ENCODE peak calls at places on chromosomes 7 and 10, in four cellular contexts. One of them, this sample, is unnamed.

GRCh38 chr10:103241262-103242011 is 4.2 kb upstream of the RPEL1 start:
- DNase-seq in dorsolateral prefrontal cortex: peak; percentile 27
- DNase-seq in stimulated activated CD4-positive, alpha-beta T cell treated with anti-CD3 and anti-CD28 coated beads, Interleukin-2, amount 100 ng/mL, for 4 hours: no peak
- DNase-seq in nephron progenitor cell: no peak
- DNase-seq in this sample: no peak

GRCh38 chr10:14556285-14556956 is 218.3 kb downstream of the FAM107B start:
- DNase-seq in stimulated activated CD4-positive, alpha-beta T cell treated with anti-CD3 and anti-CD28 coated beads, Interleukin-2, amount 100 ng/mL, for 4 hours: no peak
- DNase-seq in nephron progenitor cell: no peak
- DNase-seq in dorsolateral prefrontal cortex: no peak
- DNase-seq in this sample: no peak

GRCh38 chr10:35639651-35640311 is 2.3 kb downstream of the FZD8 start:
- DNase-seq in nephron progenitor cell: peak; percentile 58
- DNase-seq in dorsolateral prefrontal cortex: no peak
- DNase-seq in stimulated activated CD4-positive, alpha-beta T cell treated with anti-CD3 and anti-CD28 coated beads, Interleukin-2, amount 100 ng/mL, for 4 hours: no peak
- DNase-seq in this sample: no peak

GRCh38 chr7:50610521-50611277 is 45.5 kb upstream of the DDC start:
- DNase-seq in nephron progenitor cell: no peak
- DNase-seq in dorsolateral prefrontal cortex: no peak
- DNase-seq in stimulated activated CD4-positive, alpha-beta T cell treated with anti-CD3 and anti-CD28 coated beads, Interleukin-2, amount 100 ng/mL, for 4 hours: peak; percentile 41
- DNase-seq in this sample: no peak

GRCh38 chr10:22453948-22454347 is 108.7 kb downstream of the SPAG6 start:
- DNase-seq in nephron progenitor cell: no peak
- DNase-seq in stimulated activated CD4-positive, alpha-beta T cell treated with anti-CD3 and anti-CD28 coated beads, Interleukin-2, amount 100 ng/mL, for 4 hours: no peak
- DNase-seq in dorsolateral prefrontal cortex: no peak
- DNase-seq in this sample: no peak

GRCh38 chr7:133003052-133003910 is 78.6 kb downstream of the CHCHD3 start:
- DNase-seq in dorsolateral prefrontal cortex: no peak
- DNase-seq in nephron progenitor cell: no peak
- DNase-seq in stimulated activated CD4-positive, alpha-beta T cell treated with anti-CD3 and anti-CD28 coated beads, Interleukin-2, amount 100 ng/mL, for 4 hours: no peak
- DNase-seq in this sample: no peak

GRCh38 chr10:95651346-95652115 is 5.0 kb downstream of the ALDH18A1 start:
- DNase-seq in stimulated activated CD4-positive, alpha-beta T cell treated with anti-CD3 and anti-CD28 coated beads, Interleukin-2, amount 100 ng/mL, for 4 hours: no peak
- DNase-seq in dorsolateral prefrontal cortex: no peak
- DNase-seq in nephron progenitor cell: no peak
- DNase-seq in this sample: no peak

GRCh38 chr7:121755818-121756501 is 117.0 kb upstream of the PTPRZ1 start:
- DNase-seq in dorsolateral prefrontal cortex: no peak
- DNase-seq in stimulated activated CD4-positive, alpha-beta T cell treated with anti-CD3 and anti-CD28 coated beads, Interleukin-2, amount 100 ng/mL, for 4 hours: no peak
- DNase-seq in nephron progenitor cell: no peak
- DNase-seq in this sample: no peak

GRCh38 chr10:23461557-23461956 is 22.7 kb downstream of the OTUD1 start:
- DNase-seq in nephron progenitor cell: no peak
- DNase-seq in dorsolateral prefrontal cortex: no peak
- DNase-seq in stimulated activated CD4-positive, alpha-beta T cell treated with anti-CD3 and anti-CD28 coated beads, Interleukin-2, amount 100 ng/mL, for 4 hours: no peak
- DNase-seq in this sample: no peak

GRCh38 chr10:34908472-34908871 is 93.4 kb upstream of the PARD3 start:
- DNase-seq in dorsolateral prefrontal cortex: peak; percentile 11
- DNase-seq in stimulated activated CD4-positive, alpha-beta T cell treated with anti-CD3 and anti-CD28 coated beads, Interleukin-2, amount 100 ng/mL, for 4 hours: no peak
- DNase-seq in nephron progenitor cell: no peak
- DNase-seq in this sample: peak; percentile 12

GRCh38 chr10:28180654-28181053 is 122.2 kb downstream of the MPP7 start:
- DNase-seq in nephron progenitor cell: no peak
- DNase-seq in dorsolateral prefrontal cortex: no peak
- DNase-seq in stimulated activated CD4-positive, alpha-beta T cell treated with anti-CD3 and anti-CD28 coated beads, Interleukin-2, amount 100 ng/mL, for 4 hours: peak; percentile 23
- DNase-seq in this sample: no peak

GRCh38 chr10:73247509-73248258 is 629 bp upstream of the DNAJC9 start:
- DNase-seq in dorsolateral prefrontal cortex: no peak
- DNase-seq in stimulated activated CD4-positive, alpha-beta T cell treated with anti-CD3 and anti-CD28 coated beads, Interleukin-2, amount 100 ng/mL, for 4 hours: no peak
- DNase-seq in nephron progenitor cell: no peak
- DNase-seq in this sample: no peak

GRCh38 chr7:139709460-139709859 is 68.3 kb downstream of the HIPK2 start:
- DNase-seq in stimulated activated CD4-positive, alpha-beta T cell treated with anti-CD3 and anti-CD28 coated beads, Interleukin-2, amount 100 ng/mL, for 4 hours: no peak
- DNase-seq in nephron progenitor cell: no peak
- DNase-seq in dorsolateral prefrontal cortex: no peak
- DNase-seq in this sample: no peak

GRCh38 chr10:6128591-6129383 is 40.0 kb downstream of the RBM17 start:
- DNase-seq in nephron progenitor cell: no peak
- DNase-seq in stimulated activated CD4-positive, alpha-beta T cell treated with anti-CD3 and anti-CD28 coated beads, Interleukin-2, amount 100 ng/mL, for 4 hours: no peak
- DNase-seq in dorsolateral prefrontal cortex: no peak
- DNase-seq in this sample: no peak

GRCh38 chr10:50510517-50511473 is 113.0 kb downstream of the SGMS1 start:
- DNase-seq in nephron progenitor cell: no peak
- DNase-seq in dorsolateral prefrontal cortex: no peak
- DNase-seq in stimulated activated CD4-positive, alpha-beta T cell treated with anti-CD3 and anti-CD28 coated beads, Interleukin-2, amount 100 ng/mL, for 4 hours: no peak
- DNase-seq in this sample: no peak

GRCh38 chr10:58107506-58107905 is 160.2 kb downstream of the IPMK start:
- DNase-seq in nephron progenitor cell: no peak
- DNase-seq in dorsolateral prefrontal cortex: no peak
- DNase-seq in stimulated activated CD4-positive, alpha-beta T cell treated with anti-CD3 and anti-CD28 coated beads, Interleukin-2, amount 100 ng/mL, for 4 hours: no peak
- DNase-seq in this sample: no peak

GRCh38 chr10:31836569-31837406 is 91.8 kb downstream of the ARHGAP12 start:
- DNase-seq in stimulated activated CD4-positive, alpha-beta T cell treated with anti-CD3 and anti-CD28 coated beads, Interleukin-2, amount 100 ng/mL, for 4 hours: no peak
- DNase-seq in nephron progenitor cell: peak; percentile 8
- DNase-seq in dorsolateral prefrontal cortex: no peak
- DNase-seq in this sample: no peak

GRCh38 chr10:28320799-28321198 is 17.9 kb upstream of the MPP7 start:
- DNase-seq in stimulated activated CD4-positive, alpha-beta T cell treated with anti-CD3 and anti-CD28 coated beads, Interleukin-2, amount 100 ng/mL, for 4 hours: no peak
- DNase-seq in dorsolateral prefrontal cortex: no peak
- DNase-seq in nephron progenitor cell: no peak
- DNase-seq in this sample: no peak

GRCh38 chr7:106022193-106022821 is 59.2 kb downstream of the CDHR3 start:
- DNase-seq in nephron progenitor cell: no peak
- DNase-seq in stimulated activated CD4-positive, alpha-beta T cell treated with anti-CD3 and anti-CD28 coated beads, Interleukin-2, amount 100 ng/mL, for 4 hours: peak; percentile 38
- DNase-seq in dorsolateral prefrontal cortex: no peak
- DNase-seq in this sample: no peak

GRCh38 chr10:93180402-93181040 is 106.8 kb downstream of the CYP26A1 start:
- DNase-seq in stimulated activated CD4-positive, alpha-beta T cell treated with anti-CD3 and anti-CD28 coated beads, Interleukin-2, amount 100 ng/mL, for 4 hours: no peak
- DNase-seq in dorsolateral prefrontal cortex: no peak
- DNase-seq in nephron progenitor cell: no peak
- DNase-seq in this sample: no peak

GRCh38 chr7:156892086-156892800 is 740 bp downstream of the LMBR1 start:
- DNase-seq in stimulated activated CD4-positive, alpha-beta T cell treated with anti-CD3 and anti-CD28 coated beads, Interleukin-2, amount 100 ng/mL, for 4 hours: peak; percentile 63
- DNase-seq in dorsolateral prefrontal cortex: peak; percentile 20
- DNase-seq in nephron progenitor cell: peak; percentile 76
- DNase-seq in this sample: no peak

GRCh38 chr7:66837007-66837406 is 84.0 kb upstream of the TMEM248 start:
- DNase-seq in nephron progenitor cell: peak; percentile 34
- DNase-seq in dorsolateral prefrontal cortex: no peak
- DNase-seq in stimulated activated CD4-positive, alpha-beta T cell treated with anti-CD3 and anti-CD28 coated beads, Interleukin-2, amount 100 ng/mL, for 4 hours: no peak
- DNase-seq in this sample: peak; percentile 8